ENCODE peak calls at places on chromosome 1, in eight cellular contexts. M is osteocyte, P is psoas muscle, D is sigmoid colon, Y is lower lobe of right lung, W is ovary, K is left ventricle myocardium inferior, Z is MM.1S. T is an unnamed sample.

GRCh38 chr1:29975036-29975694 is 738.8 kb downstream of the PTPRU start:
- DNase-seq in P (no peak), D (no peak), Z (no peak), M (peak), W (no peak), K (no peak), Y (no peak), T (no peak)

GRCh38 chr1:20470174-20470573 is 15.8 kb downstream of the CAMK2N1 start:
- DNase-seq in M (no peak), Z (no peak), P (no peak), D (no peak), Y (no peak), K (no peak), W (no peak), T (no peak)

GRCh38 chr1:241074507-241074906 is 282.5 kb downstream of the RGS7 start:
- DNase-seq in Y (no peak), Z (no peak), M (no peak), K (no peak), P (no peak), W (no peak), D (no peak), T (no peak)

GRCh38 chr1:218942421-218942820 is 231.3 kb upstream of the LYPLAL1 start:
- DNase-seq in Y (no peak), D (no peak), Z (no peak), M (no peak), K (peak), P (peak), W (peak), T (no peak)

GRCh38 chr1:24970399-24970753 is 40.3 kb upstream of the RUNX3 start:
- DNase-seq in W (no peak), K (no peak), Y (no peak), D (no peak), P (no peak), M (no peak), Z (no peak), T (no peak)

GRCh38 chr1:15355968-15356621 is 53.6 kb upstream of the EFHD2 start:
- DNase-seq in P (no peak), Z (no peak), Y (no peak), M (no peak), D (no peak), K (no peak), W (no peak), T (no peak)

GRCh38 chr1:47564570-47564969 is 126.7 kb downstream of the FOXD2 start:
- DNase-seq in W (no peak), Y (no peak), M (no peak), P (no peak), D (no peak), K (no peak), Z (no peak), T (no peak)

GRCh38 chr1:145977486-145978476 is 13.3 kb downstream of the POLR3GL start:
- DNase-seq in P (peak), Y (peak), D (peak), W (peak), Z (peak), K (peak), M (peak), T (no peak)

GRCh38 chr1:9705337-9706098 is 54.0 kb downstream of the PIK3CD start:
- DNase-seq in K (no peak), Z (no peak), P (no peak), Y (no peak), W (no peak), D (no peak), M (no peak), T (no peak)

GRCh38 chr1:4554291-4554865 is 100.0 kb upstream of the AJAP1 start:
- DNase-seq in Z (no peak), M (peak), W (no peak), Y (no peak), K (no peak), P (no peak), D (no peak), T (no peak)

GRCh38 chr1:206998811-206999210 is 28.6 kb upstream of the FCAMR start:
- DNase-seq in K (no peak), Y (no peak), W (no peak), D (no peak), P (no peak), M (no peak), Z (no peak), T (no peak)

GRCh38 chr1:95992013-95992412 is 729.6 kb upstream of the PTBP2 start:
- DNase-seq in D (no peak), P (no peak), M (no peak), W (no peak), Z (no peak), Y (no peak), K (no peak), T (no peak)

GRCh38 chr1:196910208-196910607 is 22.4 kb downstream of the CFHR4 start:
- DNase-seq in W (no peak), Y (no peak), D (no peak), M (no peak), P (no peak), K (no peak), Z (no peak), T (no peak)

GRCh38 chr1:39425151-39425550 is 66.3 kb upstream of the BMP8A start:
- DNase-seq in K (no peak), M (no peak), D (no peak), W (no peak), Z (no peak), Y (no peak), P (no peak), T (no peak)

GRCh38 chr1:22877112-22877915 is 95.4 kb downstream of the LACTBL1 start:
- DNase-seq in M (no peak), P (no peak), D (no peak), Z (no peak), K (no peak), W (no peak), Y (no peak), T (no peak)

GRCh38 chr1:150066838-150067183 is 765 bp upstream of the VPS45 start:
- DNase-seq in Z (peak), W (peak), D (no peak), Y (peak), M (no peak), K (peak), P (peak), T (no peak)

GRCh38 chr1:76919123-76919522 is 51.8 kb downstream of the ST6GALNAC5 start:
- DNase-seq in W (no peak), D (no peak), M (no peak), Y (no peak), P (no peak), Z (no peak), K (no peak), T (no peak)

GRCh38 chr1:22117851-22118250 is 25.0 kb downstream of the WNT4 start:
- DNase-seq in P (no peak), K (no peak), Z (no peak), Y (no peak), M (no peak), D (peak), W (peak), T (no peak)

GRCh38 chr1:67540733-67541125 is 110.5 kb upstream of the SERBP1 start:
- DNase-seq in K (no peak), Y (no peak), M (no peak), P (no peak), D (no peak), Z (no peak), W (no peak), T (no peak)

GRCh38 chr1:222618880-222619321 is 1.0 kb downstream of the MIA3 start:
- DNase-seq in M (no peak), D (peak), P (no peak), K (peak), Y (no peak), Z (no peak), W (peak), T (no peak)

GRCh38 chr1:181430015-181430657 is 53.2 kb upstream of the CACNA1E start:
- DNase-seq in W (no peak), D (no peak), M (no peak), Y (no peak), P (no peak), K (no peak), Z (no peak), T (no peak)

GRCh38 chr1:26686795-26687194 is 9.0 kb upstream of the ARID1A start:
- DNase-seq in D (no peak), Y (no peak), Z (no peak), K (no peak), M (no peak), P (no peak), W (no peak), T (no peak)

GRCh38 chr1:31714442-31715096 is 10.8 kb upstream of the COL16A1 start:
- DNase-seq in P (peak), W (peak), M (no peak), K (peak), D (peak), Z (peak), Y (no peak), T (no peak)

GRCh38 chr1:179124866-179125265 is 43.0 kb downstream of the TOR3A start:
- DNase-seq in K (no peak), D (no peak), P (no peak), W (no peak), M (no peak), Z (no peak), Y (no peak), T (no peak)

GRCh38 chr1:156705321-156705917 is at the start of gene CRABP2:
- DNase-seq in W (peak), Y (peak), M (no peak), Z (no peak), D (peak), K (no peak), P (peak), T (no peak)

GRCh38 chr1:93015590-93015989 is 54.3 kb upstream of the DIPK1A start:
- DNase-seq in K (no peak), Y (no peak), Z (no peak), W (no peak), M (no peak), P (no peak), D (no peak), T (no peak)

GRCh38 chr1:5917591-5918274 is 74.5 kb downstream of the NPHP4 start:
- DNase-seq in Y (no peak), Z (no peak), P (no peak), D (no peak), M (peak), W (no peak), K (no peak), T (no peak)

GRCh38 chr1:110161822-110162221 is 11.5 kb downstream of the SLC6A17 start:
- DNase-seq in K (no peak), Y (no peak), Z (no peak), P (no peak), W (no peak), M (no peak), D (no peak), T (no peak)

GRCh38 chr1:244834596-244835275 is 722 bp upstream of the COX20 start:
- DNase-seq in Z (peak), W (no peak), K (peak), P (no peak), D (peak), M (peak), Y (peak), T (peak)

GRCh38 chr1:212293579-212293978 is 8.4 kb downstream of the PPP2R5A start:
- DNase-seq in K (no peak), Z (no peak), Y (no peak), M (no peak), W (no peak), D (no peak), P (no peak), T (no peak)

GRCh38 chr1:212289262-212290077 is 4.3 kb downstream of the PPP2R5A start:
- DNase-seq in Y (no peak), P (no peak), Z (no peak), D (no peak), K (no peak), W (no peak), M (no peak), T (no peak)

GRCh38 chr1:212292250-212292924 is 7.2 kb downstream of the PPP2R5A start:
- DNase-seq in W (no peak), K (no peak), P (no peak), Y (no peak), D (no peak), Z (no peak), M (no peak), T (no peak)

GRCh38 chr1:212290608-212291007 is 5.4 kb downstream of the PPP2R5A start:
- DNase-seq in M (no peak), W (no peak), Z (no peak), Y (no peak), K (no peak), D (no peak), P (no peak), T (no peak)

DNA sequence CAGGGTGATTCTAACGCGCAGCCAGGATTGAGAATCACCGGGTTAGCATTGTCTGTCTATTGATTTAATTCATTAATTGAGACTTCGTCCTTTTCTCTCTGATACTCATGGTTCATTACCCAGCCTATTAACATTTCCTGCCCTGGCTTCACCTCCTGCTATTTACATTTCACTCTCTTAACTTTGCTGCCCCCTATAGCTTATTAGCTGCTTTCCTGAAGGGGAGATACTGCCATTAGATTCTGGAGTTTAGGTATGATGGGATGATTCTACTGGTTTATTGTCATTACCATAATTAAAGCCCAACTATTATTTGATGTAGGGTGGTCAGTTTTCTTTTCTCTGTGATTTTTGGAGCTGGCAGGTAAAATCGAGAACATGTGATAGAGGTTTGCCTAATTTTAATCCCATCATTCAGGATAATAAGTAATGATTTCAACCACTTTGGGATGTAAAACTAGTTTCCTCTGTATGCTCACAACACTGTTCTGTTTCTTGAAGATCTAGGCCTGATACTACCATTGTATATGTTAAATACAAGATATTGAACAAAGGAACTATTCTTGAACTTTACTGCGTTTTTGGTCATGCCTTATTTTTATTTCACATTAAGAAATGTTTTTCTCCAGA is 6.4 kb downstream of the PPP2R5A start:
- DNase-seq in M (no peak), P (no peak), D (no peak), W (no peak), K (no peak), Y (no peak), Z (peak), T (no peak)
- TF ChIP-seq CTCF in M (peak), P (peak), D (peak), W (no peak), K (peak), Y (peak), Z (peak), T (peak)

DNA sequence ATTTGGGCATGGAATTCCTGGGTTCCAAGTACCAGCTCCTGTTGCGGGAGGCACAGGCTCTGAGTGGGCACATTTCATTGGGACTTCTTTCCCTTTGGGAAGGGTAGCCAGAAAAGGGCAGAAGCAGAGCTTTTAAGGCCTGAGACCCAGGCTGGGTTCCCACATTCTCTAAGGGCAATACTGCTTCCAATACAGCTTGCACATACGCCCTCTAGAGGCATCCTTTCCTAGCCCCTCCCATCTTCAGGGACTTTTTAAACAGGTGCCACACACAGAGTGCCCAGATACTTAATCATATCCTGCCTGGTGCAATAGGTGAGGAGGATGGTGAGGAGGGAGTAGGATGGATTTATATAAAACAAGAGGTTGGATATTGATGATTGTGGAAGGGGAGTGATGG is 5.7 kb downstream of the GPR88 start:
- DNase-seq in M (no peak), D (no peak), P (no peak), Z (peak), K (no peak), W (no peak), Y (peak), T (no peak)
- TF ChIP-seq CTCF in M (peak), D (no peak), P (no peak), Z (peak), K (no peak), W (no peak), Y (peak), T (peak)

GRCh38 chr1:98054367-98054701 is 133.5 kb upstream of the DPYD start:
- DNase-seq in P (no peak), M (no peak), W (no peak), Y (no peak), K (no peak), D (no peak), Z (no peak), T (no peak)
- TF ChIP-seq CTCF in P (no peak), M (no peak), W (peak), Y (no peak), K (peak), D (no peak), Z (no peak), T (peak)

GRCh38 chr1:247536340-247536739 is at the start of gene OR2C3:
- DNase-seq in W (no peak), P (no peak), D (no peak), K (no peak), Y (no peak), M (no peak), Z (no peak), T (no peak)

GRCh38 chr1:247528812-247529474 is 7.3 kb downstream of the OR2C3 start:
- DNase-seq in Z (no peak), P (no peak), Y (no peak), M (no peak), D (no peak), K (no peak), W (no peak), T (no peak)

GRCh38 chr1:247535402-247535801 is 838 bp downstream of the OR2C3 start:
- DNase-seq in M (no peak), D (no peak), W (no peak), Z (no peak), P (no peak), Y (no peak), K (no peak), T (no peak)

GRCh38 chr1:247530785-247531184 is 5.5 kb downstream of the OR2C3 start:
- DNase-seq in M (no peak), D (no peak), P (no peak), K (no peak), Y (peak), W (no peak), Z (no peak), T (no peak)

GRCh38 chr1:247531937-247532336 is 4.3 kb downstream of the OR2C3 start:
- DNase-seq in M (no peak), K (no peak), Y (no peak), D (no peak), W (no peak), Z (no peak), P (no peak), T (no peak)
- TF ChIP-seq CTCF in M (no peak), K (no peak), Y (no peak), D (no peak), W (no peak), Z (peak), P (no peak), T (peak)

DNA sequence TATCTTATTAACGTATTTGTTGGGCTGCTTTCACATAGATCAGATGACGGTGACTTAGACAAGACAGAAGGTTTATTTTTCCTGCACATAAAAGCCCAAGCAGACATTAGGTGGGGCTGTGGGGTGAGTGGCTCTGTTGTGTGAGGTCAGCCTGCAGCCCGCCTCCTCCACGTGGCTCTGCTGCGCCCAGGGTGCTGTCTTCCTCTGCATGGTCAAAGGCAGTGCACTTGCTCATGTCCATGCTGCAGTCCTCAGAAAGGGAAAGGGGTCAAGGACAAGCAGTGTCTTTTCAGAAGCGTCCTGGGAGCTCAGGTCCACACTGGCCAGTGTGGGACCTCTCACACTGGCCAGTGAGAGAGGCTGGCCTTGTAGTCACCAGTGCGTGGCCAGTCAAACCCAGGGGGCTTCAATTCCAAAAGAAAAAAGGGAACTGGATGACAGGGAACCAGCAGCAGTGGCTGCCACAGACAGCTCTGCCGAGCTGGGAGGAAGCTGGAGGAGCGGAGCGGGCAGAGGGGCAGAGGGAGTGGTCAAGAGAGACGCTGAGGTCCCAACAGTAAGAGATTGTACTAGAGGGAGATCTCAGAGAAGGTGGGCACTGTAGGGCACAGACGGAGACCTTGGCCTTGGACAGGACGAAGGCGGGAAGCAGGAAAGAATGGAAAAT is 35.9 kb upstream of the SLC45A1 start:
- DNase-seq in M (no peak), P (no peak), Y (peak), Z (no peak), W (no peak), D (peak), K (peak), T (no peak)
- TF ChIP-seq CTCF in M (no peak), P (no peak), Y (no peak), Z (no peak), W (no peak), D (no peak), K (no peak), T (no peak)

T was measured in chondrocyte.